ENCODE peak calls at places on chromosome 2, in five cellular contexts. G is stomach, N is tibial nerve, H is fibroblast of villous mesenchyme, K is heart right ventricle. E is an unnamed sample.

GRCh38 chr2:75587954-75588587 is 27.3 kb upstream of the EVA1A start:
- DNase-seq in H (peak), G (no peak), N (no peak), K (no peak), E (peak)

GRCh38 chr2:240604939-240605716 is 18.6 kb downstream of the CAPN10 start:
- DNase-seq in G (peak), N (no peak), H (no peak), K (no peak), E (no peak)

GRCh38 chr2:234292205-234292954 is 204.5 kb downstream of the ARL4C start:
- DNase-seq in H (no peak), K (no peak), G (no peak), N (no peak), E (no peak)

GRCh38 chr2:234701841-234702240 is 205.0 kb upstream of the ARL4C start:
- DNase-seq in G (no peak), N (no peak), K (no peak), H (no peak), E (no peak)

GRCh38 chr2:186623121-186623520 is 33.3 kb downstream of the ITGAV start:
- DNase-seq in H (no peak), N (no peak), K (no peak), G (no peak), E (no peak)

GRCh38 chr2:117997872-117998454 is 15.9 kb downstream of the CCDC93 start:
- DNase-seq in H (peak), N (no peak), G (no peak), K (no peak), E (no peak)

GRCh38 chr2:10846110-10846861 is 33.7 kb upstream of the PDIA6 start:
- DNase-seq in H (no peak), G (no peak), N (no peak), K (no peak), E (no peak)

GRCh38 chr2:25566694-25567093 is 106.7 kb downstream of the DTNB start:
- DNase-seq in N (no peak), K (no peak), G (no peak), H (no peak), E (peak)

GRCh38 chr2:207836526-207837133 is 66.9 kb upstream of the FZD5 start:
- DNase-seq in H (no peak), G (peak), K (peak), N (no peak), E (peak)

GRCh38 chr2:239936838-239937581 is 88.1 kb downstream of the NDUFA10 start:
- DNase-seq in H (no peak), K (no peak), G (peak), N (no peak), E (peak)

GRCh38 chr2:28423856-28424605 is 31.4 kb downstream of the FOSL2 start:
- DNase-seq in K (no peak), G (peak), H (no peak), N (no peak), E (no peak)

GRCh38 chr2:14420851-14421250 is 211.7 kb upstream of the LRATD1 start:
- DNase-seq in N (no peak), G (no peak), K (no peak), H (no peak), E (peak)

GRCh38 chr2:224722777-224723176 is 6.6 kb upstream of the CCDC195 start:
- DNase-seq in H (no peak), G (no peak), N (no peak), K (no peak), E (no peak)

GRCh38 chr2:33598472-33599174 is 476 bp downstream of the FAM98A start:
- DNase-seq in N (no peak), K (no peak), H (peak), G (no peak), E (peak)

GRCh38 chr2:44205169-44205568 is 36.5 kb downstream of the PPM1B start:
- DNase-seq in G (no peak), N (no peak), K (no peak), H (no peak), E (peak)

GRCh38 chr2:189669913-189670312 is 4.6 kb upstream of the ANKAR start:
- DNase-seq in H (no peak), G (no peak), N (no peak), K (no peak), E (no peak)

GRCh38 chr2:182862003-182862402 is 4.4 kb downstream of the FRZB start:
- DNase-seq in H (no peak), N (no peak), G (peak), K (no peak), E (no peak)

GRCh38 chr2:636649-637405 is 40.4 kb downstream of the TMEM18 start:
- DNase-seq in H (peak), G (peak), K (peak), N (peak), E (peak)
- H3K4me3 ChIP-seq in H (peak), G (peak), K (peak), N (no peak), E (peak)

GRCh38 chr2:95053543-95053942 is 28.0 kb downstream of the MAL start:
- DNase-seq in H (no peak), G (no peak), K (no peak), N (no peak), E (no peak)

GRCh38 chr2:95052301-95052700 is 26.8 kb downstream of the MAL start:
- DNase-seq in H (no peak), N (no peak), K (no peak), G (no peak), E (no peak)

GRCh38 chr2:95054016-95054415 is 28.5 kb downstream of the MAL start:
- DNase-seq in N (no peak), K (no peak), H (no peak), G (no peak), E (no peak)

GRCh38 chr2:95051636-95052035 is 26.1 kb downstream of the MAL start:
- DNase-seq in K (no peak), G (no peak), N (no peak), H (no peak), E (no peak)

GRCh38 chr2:95052804-95053535 is 27.5 kb downstream of the MAL start:
- DNase-seq in K (no peak), H (no peak), N (no peak), G (no peak), E (no peak)
- TF ChIP-seq CTCF in K (no peak), H (no peak), N (no peak), G (no peak), E (no peak)

DNA sequence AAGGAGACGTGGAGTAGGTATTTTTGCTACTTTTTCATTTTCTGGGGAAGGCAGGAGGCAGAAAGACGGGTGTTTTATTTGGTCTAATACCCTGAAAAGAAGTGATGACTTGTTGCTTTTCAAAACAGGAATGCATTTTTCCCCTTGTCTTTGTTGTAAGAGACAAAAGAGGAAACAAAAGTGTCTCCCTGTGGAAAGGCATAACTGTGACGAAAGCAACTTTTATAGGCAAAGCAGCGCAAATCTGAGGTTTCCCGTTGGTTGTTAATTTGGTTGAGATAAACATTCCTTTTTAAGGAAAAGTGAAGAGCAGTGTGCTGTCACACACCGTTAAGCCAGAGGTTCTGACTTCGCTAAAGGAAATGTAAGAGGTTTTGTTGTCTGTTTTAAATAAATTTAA is 3.4 kb downstream of the FZD7 start:
- DNase-seq in N (no peak), H (peak), K (no peak), G (no peak), E (peak)
- H3K4me3 ChIP-seq in N (peak), H (peak), K (peak), G (peak), E (peak)

GRCh38 chr2:217890445-217890844 is 112.3 kb downstream of the TNS1 start:
- DNase-seq in N (no peak), K (no peak), G (no peak), H (peak), E (peak)
- TF ChIP-seq CTCF in N (peak), K (peak), G (no peak), H (peak), E (peak)

DNA sequence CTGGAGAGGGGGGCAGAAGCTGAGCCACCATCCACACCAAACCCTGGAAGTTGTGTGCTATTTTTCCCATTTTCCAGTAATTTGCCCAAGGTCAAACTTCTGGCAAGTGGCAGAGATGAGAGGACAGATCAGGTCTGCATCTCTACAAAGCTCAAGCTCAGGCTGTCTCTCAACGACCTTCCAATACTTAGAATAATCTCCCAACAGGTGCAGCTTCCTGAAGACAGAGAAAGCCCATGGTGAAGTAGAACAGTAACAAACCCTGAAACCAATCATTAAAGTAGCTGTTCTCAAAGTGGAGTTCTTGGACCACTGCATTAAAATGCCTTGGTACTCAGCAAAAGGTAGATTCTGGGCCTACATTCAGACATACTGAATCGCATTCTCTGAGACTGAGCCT is 37.6 kb downstream of the TMEM131 start:
- DNase-seq in K (no peak), H (no peak), N (no peak), G (no peak), E (no peak)
- H3K4me3 ChIP-seq in K (no peak), H (no peak), N (no peak), G (no peak), E (no peak)

GRCh38 chr2:236176417-236176816 is 8.2 kb upstream of the GBX2 start:
- DNase-seq in G (no peak), H (peak), N (no peak), K (no peak), E (no peak)
- TF ChIP-seq CTCF in G (peak), H (peak), N (no peak), K (peak), E (peak)

DNA sequence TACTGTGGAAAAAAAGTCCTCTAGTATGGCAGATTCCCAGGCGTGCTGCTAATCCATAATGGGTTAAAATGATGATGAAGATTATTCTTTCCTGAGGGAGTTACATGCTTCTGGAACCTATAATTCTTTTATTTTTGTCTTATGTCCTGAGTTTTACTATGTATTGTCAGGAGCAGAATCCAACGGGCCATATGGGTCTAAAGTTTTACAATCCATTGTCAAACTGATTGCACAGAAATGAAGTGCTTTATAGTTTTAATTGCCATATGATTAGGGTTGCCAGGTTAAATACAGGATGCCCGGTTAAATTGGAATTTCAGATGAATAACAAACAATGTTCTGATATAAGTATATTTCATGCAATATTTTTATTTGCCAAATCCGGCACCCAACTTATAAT is 100.9 kb upstream of the MAP3K20 start:
- DNase-seq in N (no peak), G (no peak), K (no peak), H (no peak), E (no peak)
- H3K4me3 ChIP-seq in N (no peak), G (no peak), K (no peak), H (no peak), E (no peak)

GRCh38 chr2:107648781-107649413 is 177.8 kb upstream of the RGPD4 start:
- DNase-seq in H (no peak), N (no peak), G (no peak), K (no peak), E (no peak)
- TF ChIP-seq CTCF in H (no peak), N (no peak), G (no peak), K (no peak), E (no peak)